ENCODE peak calls at places on chromosomes 16 and 17, in nine cellular contexts. K, M, J, E, I, W, C, T and Z are unnamed samples.

GRCh38 chr16:892006-892405 is 78.8 kb downstream of the LMF1 start:
- DNase-seq in K (no peak), M (no peak), J (no peak), E (no peak), I (no peak), W (no peak), C (no peak), T (no peak), Z (no peak)

GRCh38 chr17:71899317-71899716 is 221.5 kb upstream of the SOX9 start:
- DNase-seq in K (no peak), M (no peak), J (no peak), E (no peak), I (peak), W (no peak), C (no peak), T (no peak), Z (no peak)

GRCh38 chr16:72554935-72555334 is 383.0 kb upstream of the PMFBP1 start:
- DNase-seq in K (no peak), M (no peak), J (no peak), E (no peak), I (peak), W (no peak), C (peak), T (no peak), Z (peak)

GRCh38 chr16:66578596-66579531 is at the start of gene CMTM2:
- DNase-seq in K (no peak), M (no peak), J (no peak), E (no peak), I (no peak), W (no peak), C (peak), T (no peak), Z (peak)

GRCh38 chr16:84063972-84064371 is 21.4 kb upstream of the SLC38A8 start:
- DNase-seq in K (no peak), M (no peak), J (no peak), E (no peak), I (no peak), W (no peak), C (no peak), T (no peak), Z (no peak)

GRCh38 chr16:73725147-73725546 is 571.5 kb upstream of the PSMD7 start:
- DNase-seq in K (no peak), M (no peak), J (no peak), E (no peak), I (no peak), W (no peak), C (no peak), T (no peak), Z (no peak)

GRCh38 chr17:49527927-49528651 is 33.0 kb downstream of the NGFR start:
- DNase-seq in K (no peak), M (no peak), J (no peak), E (no peak), I (no peak), W (no peak), C (no peak), T (no peak), Z (no peak)

GRCh38 chr16:48720266-48720665 is 110.3 kb upstream of the N4BP1 start:
- DNase-seq in K (peak), M (no peak), J (no peak), E (no peak), I (peak), W (no peak), C (no peak), T (no peak), Z (peak)

GRCh38 chr17:61551255-61551742 is 39.7 kb downstream of the NACA2 start:
- DNase-seq in K (peak), M (no peak), J (no peak), E (peak), I (peak), W (no peak), C (peak), T (no peak), Z (peak)

GRCh38 chr17:20952183-20952582 is 90.6 kb downstream of the USP22 start:
- DNase-seq in K (no peak), M (no peak), J (no peak), E (no peak), I (no peak), W (no peak), C (no peak), T (no peak), Z (no peak)

GRCh38 chr17:72123964-72124791 is 3.4 kb downstream of the SOX9 start:
- DNase-seq in K (no peak), M (no peak), J (no peak), E (no peak), I (no peak), W (no peak), C (no peak), T (no peak), Z (no peak)

GRCh38 chr17:2050246-2050866 is 4.5 kb upstream of the HIC1 start:
- DNase-seq in K (no peak), M (peak), J (peak), E (peak), I (peak), W (peak), C (peak), T (peak), Z (peak)

GRCh38 chr16:19410435-19411153 is 7.1 kb upstream of the TMC5 start:
- DNase-seq in K (no peak), M (peak), J (peak), E (peak), I (no peak), W (no peak), C (peak), T (no peak), Z (no peak)

GRCh38 chr17:58669853-58670252 is 22.0 kb downstream of the TEX14 start:
- DNase-seq in K (no peak), M (no peak), J (no peak), E (no peak), I (no peak), W (no peak), C (no peak), T (no peak), Z (no peak)

GRCh38 chr16:50839920-50840729 is 98.2 kb downstream of the CYLD start:
- DNase-seq in K (no peak), M (no peak), J (no peak), E (no peak), I (no peak), W (no peak), C (no peak), T (no peak), Z (no peak)

GRCh38 chr16:50838885-50839284 is 97.0 kb downstream of the CYLD start:
- DNase-seq in K (no peak), M (no peak), J (no peak), E (no peak), I (no peak), W (no peak), C (no peak), T (no peak), Z (no peak)

GRCh38 chr16:50841081-50841886 is 99.4 kb downstream of the CYLD start:
- DNase-seq in K (no peak), M (no peak), J (no peak), E (no peak), I (no peak), W (no peak), C (no peak), T (peak), Z (peak)

GRCh38 chr16:50838165-50838564 is 96.3 kb downstream of the CYLD start:
- DNase-seq in K (no peak), M (no peak), J (no peak), E (no peak), I (no peak), W (no peak), C (no peak), T (peak), Z (peak)

GRCh38 chr16:50839356-50839755 is 97.5 kb downstream of the CYLD start:
- DNase-seq in K (no peak), M (no peak), J (no peak), E (no peak), I (no peak), W (no peak), C (no peak), T (no peak), Z (no peak)
- TF ChIP-seq CTCF in K (no peak), M (no peak), J (no peak), E (no peak), I (no peak), W (no peak), C (no peak), T (no peak), Z (no peak)

GRCh38 chr16:85991425-85991824 is 92.5 kb downstream of the IRF8 start:
- DNase-seq in K (no peak), M (no peak), J (no peak), E (no peak), I (no peak), W (no peak), C (no peak), T (no peak), Z (no peak)

GRCh38 chr16:85991856-85992255 is 92.9 kb downstream of the IRF8 start:
- DNase-seq in K (no peak), M (no peak), J (no peak), E (no peak), I (no peak), W (no peak), C (no peak), T (no peak), Z (no peak)

GRCh38 chr16:85989376-85989775 is 90.4 kb downstream of the IRF8 start:
- DNase-seq in K (no peak), M (no peak), J (no peak), E (no peak), I (no peak), W (no peak), C (no peak), T (no peak), Z (no peak)

GRCh38 chr16:85989863-85990643 is 91.1 kb downstream of the IRF8 start:
- DNase-seq in K (no peak), M (no peak), J (no peak), E (no peak), I (no peak), W (no peak), C (no peak), T (no peak), Z (peak)

DNA sequence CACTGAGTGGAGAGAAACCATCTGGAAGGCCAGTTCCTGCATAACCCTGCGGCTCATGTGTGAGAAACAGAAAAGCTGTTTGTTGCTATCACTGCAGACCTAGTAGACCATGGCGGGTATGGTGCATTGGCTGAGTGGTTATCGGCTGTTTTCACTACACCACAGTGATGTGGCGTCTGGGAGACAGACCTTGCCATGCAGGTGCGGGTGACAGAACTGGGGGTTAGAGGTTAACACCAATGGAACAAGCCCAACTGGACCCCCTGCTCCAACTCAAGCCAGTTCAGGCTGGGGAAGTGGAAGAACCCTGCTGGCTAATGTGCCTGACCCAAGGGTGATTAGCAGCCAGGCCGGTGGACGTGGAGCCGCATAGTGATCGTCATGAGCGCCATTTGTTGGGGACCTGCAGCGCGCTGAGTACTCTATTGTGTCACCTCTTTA is 91.9 kb downstream of the IRF8 start:
- DNase-seq in K (no peak), M (no peak), J (no peak), E (no peak), I (no peak), W (no peak), C (no peak), T (no peak), Z (no peak)
- H3K4me3 ChIP-seq in K (no peak), M (no peak), J (no peak), E (no peak), I (no peak), W (no peak), C (no peak), T (no peak), Z (no peak)

GRCh38 chr17:12395733-12396354 is 269.8 kb upstream of the MYOCD start:
- DNase-seq in K (no peak), M (peak), J (no peak), E (peak), I (no peak), W (no peak), C (peak), T (peak), Z (peak)
- TF ChIP-seq CTCF in K (peak), M (no peak), J (no peak), E (peak), I (peak), W (no peak), C (peak), T (peak), Z (peak)

DNA sequence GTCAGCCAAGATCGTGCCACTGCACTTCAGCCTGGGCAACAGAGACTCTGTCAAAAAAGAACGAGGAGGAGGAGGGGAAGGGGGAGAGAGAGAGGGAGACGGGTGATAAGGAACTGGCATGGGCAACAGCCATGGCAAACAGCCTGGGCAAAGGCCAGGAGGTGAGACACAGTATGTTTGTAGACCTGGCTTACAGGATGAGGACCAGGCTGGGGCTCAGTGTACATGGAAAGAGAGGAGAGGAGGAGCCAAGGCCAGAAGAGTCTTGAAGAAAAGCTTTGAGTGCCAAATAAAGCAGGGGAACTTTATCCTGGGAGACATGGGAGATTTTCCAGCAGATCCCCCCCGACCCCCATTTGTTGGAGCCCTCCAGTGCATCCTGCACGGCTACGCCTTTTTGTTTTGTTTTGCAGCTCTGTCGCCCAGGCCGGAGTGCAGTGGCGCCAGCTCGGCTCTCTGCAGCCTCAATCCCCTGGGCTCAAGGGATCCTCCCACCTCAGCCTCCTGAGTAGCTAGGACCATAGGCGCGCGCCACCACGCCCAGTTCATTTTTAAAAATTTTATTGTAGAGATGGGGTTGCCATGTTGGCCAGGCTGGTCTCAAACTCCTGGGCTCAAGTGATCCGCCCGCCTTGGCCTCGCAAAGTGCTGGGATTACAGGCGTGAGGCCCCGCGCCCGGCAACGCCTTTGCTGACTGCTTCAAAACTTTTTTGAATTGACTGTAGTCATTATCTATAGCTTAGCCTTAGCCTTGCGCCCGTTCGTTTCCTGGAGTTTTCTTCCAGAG is 1.2 kb upstream of the ALKBH5 start:
- DNase-seq in K (no peak), M (peak), J (peak), E (no peak), I (no peak), W (peak), C (peak), T (peak), Z (no peak)
- H3K4me3 ChIP-seq in K (peak), M (peak), J (peak), E (peak), I (peak), W (peak), C (peak), T (peak), Z (peak)

GRCh38 chr17:29571883-29572681 is 3.6 kb downstream of the TP53I13 start:
- DNase-seq in K (no peak), M (peak), J (no peak), E (no peak), I (no peak), W (no peak), C (peak), T (peak), Z (no peak)
- TF ChIP-seq CTCF in K (no peak), M (no peak), J (no peak), E (no peak), I (no peak), W (no peak), C (no peak), T (no peak), Z (no peak)

DNA sequence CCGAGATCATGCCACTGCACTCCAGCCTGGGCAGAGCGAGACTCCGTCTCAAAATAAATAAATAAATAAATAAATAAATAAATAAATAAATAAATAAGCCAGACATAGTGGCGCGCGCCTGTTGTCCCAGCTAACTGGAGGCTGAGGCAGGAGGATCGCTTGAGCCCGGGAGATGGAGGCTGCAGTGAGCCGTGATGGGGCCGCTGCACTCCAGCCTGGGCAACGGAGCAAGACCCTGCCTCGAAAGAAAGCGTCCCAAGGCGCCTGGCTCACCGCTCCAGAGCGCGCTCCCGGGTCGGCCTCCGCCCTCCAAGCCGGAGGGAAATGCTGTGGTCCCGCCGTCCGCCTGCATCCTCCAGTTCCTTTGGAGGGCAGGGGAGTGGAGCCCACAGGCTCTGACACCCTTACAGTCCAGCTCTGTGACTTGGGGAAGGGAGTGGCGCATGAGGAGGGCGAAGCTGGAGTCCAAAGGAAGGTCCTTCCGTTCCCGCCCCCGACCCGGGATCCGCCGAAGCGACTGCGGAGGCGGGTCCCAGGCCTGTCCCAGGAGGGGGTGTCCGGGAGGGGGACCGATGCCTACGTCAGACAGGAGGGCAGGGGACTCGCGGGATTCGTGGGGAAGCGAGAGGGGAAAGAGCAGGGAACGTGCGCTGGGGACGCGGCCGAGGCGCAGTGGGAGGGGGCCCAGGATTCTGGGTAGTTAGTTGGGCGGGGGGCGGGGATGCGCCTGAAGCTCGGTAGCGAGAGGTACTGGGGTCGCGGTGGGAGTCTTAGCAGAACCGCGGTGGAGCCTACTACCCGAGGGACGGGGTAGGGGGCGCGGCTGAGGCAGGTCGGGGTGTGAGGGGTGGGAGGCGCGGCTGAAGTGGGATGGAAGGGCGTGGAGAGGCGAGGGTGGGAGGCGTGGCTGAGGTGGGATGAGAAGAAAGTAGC is 8.4 kb upstream of the TRPV2 start:
- DNase-seq in K (no peak), M (no peak), J (no peak), E (peak), I (no peak), W (peak), C (peak), T (no peak), Z (no peak)
- H3K4me3 ChIP-seq in K (peak), M (peak), J (peak), E (peak), I (peak), W (peak), C (peak), T (peak), Z (peak)

GRCh38 chr17:12546983-12547382 is 118.7 kb upstream of the MYOCD start:
- DNase-seq in K (no peak), M (no peak), J (no peak), E (no peak), I (no peak), W (no peak), C (no peak), T (no peak), Z (peak)

GRCh38 chr17:12548558-12548957 is 117.1 kb upstream of the MYOCD start:
- DNase-seq in K (no peak), M (no peak), J (no peak), E (no peak), I (no peak), W (no peak), C (no peak), T (no peak), Z (no peak)

GRCh38 chr17:12545877-12546513 is 119.7 kb upstream of the MYOCD start:
- DNase-seq in K (peak), M (no peak), J (no peak), E (peak), I (peak), W (peak), C (peak), T (peak), Z (peak)

GRCh38 chr17:12547829-12548228 is 117.9 kb upstream of the MYOCD start:
- DNase-seq in K (no peak), M (no peak), J (no peak), E (no peak), I (no peak), W (no peak), C (no peak), T (no peak), Z (no peak)

GRCh38 chr17:12549499-12549901 is 116.2 kb upstream of the MYOCD start:
- DNase-seq in K (no peak), M (no peak), J (no peak), E (no peak), I (peak), W (no peak), C (peak), T (no peak), Z (peak)
- TF ChIP-seq CTCF in K (no peak), M (no peak), J (no peak), E (no peak), I (no peak), W (no peak), C (no peak), T (no peak), Z (no peak)

GRCh38 chr17:73342549-73343167 is 30.9 kb upstream of the CDC42EP4 start:
- DNase-seq in K (no peak), M (no peak), J (no peak), E (peak), I (peak), W (no peak), C (peak), T (no peak), Z (peak)
- H3K4me3 ChIP-seq in K (peak), M (no peak), J (no peak), E (no peak), I (no peak), W (no peak), C (peak), T (no peak), Z (peak)

GRCh38 chr17:35086164-35086563 is 22.7 kb upstream of the RFFL start:
- DNase-seq in K (no peak), M (no peak), J (no peak), E (no peak), I (no peak), W (no peak), C (no peak), T (no peak), Z (no peak)

GRCh38 chr17:35088911-35089845 is 25.7 kb upstream of the RFFL start:
- DNase-seq in K (no peak), M (peak), J (peak), E (no peak), I (peak), W (peak), C (peak), T (peak), Z (peak)

GRCh38 chr17:35088647-35088910 is 25.1 kb upstream of the RFFL start:
- DNase-seq in K (no peak), M (peak), J (peak), E (no peak), I (no peak), W (no peak), C (no peak), T (no peak), Z (no peak)

GRCh38 chr17:35086931-35087573 is 23.5 kb upstream of the RFFL start:
- DNase-seq in K (no peak), M (no peak), J (no peak), E (no peak), I (no peak), W (no peak), C (peak), T (no peak), Z (no peak)

GRCh38 chr17:35087731-35088646 is 24.5 kb upstream of the RFFL start:
- DNase-seq in K (no peak), M (peak), J (peak), E (no peak), I (peak), W (peak), C (peak), T (peak), Z (peak)
- TF ChIP-seq CTCF in K (no peak), M (no peak), J (no peak), E (no peak), I (peak), W (no peak), C (no peak), T (no peak), Z (peak)